ENCODE peak calls at places on chromosomes 2 and 18, in eight cellular contexts. L is NCI-H1417 treated with DMSO at 0.1 percent for 48 hours; E is cardiac fibroblast; U is pancreas; Y is erythroblast; B is HCT116; P is GM12865; H is stimulated activated CD4-positive, alpha-beta T cell treated with anti-CD3 and anti-CD28 coated beads, Interleukin-2, amount 100 ng/mL, for 48 hours. V is an unnamed sample.

GRCh38 chr18:67417864-67418523 is 98.5 kb downstream of the DSEL start:
- DNase-seq in L (no peak), E (peak), U (no peak), Y (peak), B (no peak), P (peak), H (peak), V (peak)

GRCh38 chr2:153739394-153739793 is 132.3 kb upstream of the GALNT13 start:
- DNase-seq in L (no peak), E (no peak), U (no peak), Y (no peak), B (no peak), P (no peak), H (no peak), V (no peak)

GRCh38 chr2:25595393-25595792 is 78.0 kb downstream of the DTNB start:
- DNase-seq in L (no peak), E (no peak), U (no peak), Y (no peak), B (no peak), P (no peak), H (no peak), V (no peak)

GRCh38 chr2:223865124-223865523 is 27.7 kb upstream of the AP1S3 start:
- DNase-seq in L (no peak), E (no peak), U (no peak), Y (no peak), B (no peak), P (no peak), H (no peak), V (no peak)

GRCh38 chr2:239669899-239670460 is 269.2 kb upstream of the HDAC4 start:
- DNase-seq in L (no peak), E (no peak), U (no peak), Y (no peak), B (no peak), P (no peak), H (no peak), V (no peak)

GRCh38 chr2:26175191-26175715 is 2.4 kb downstream of the GAREM2 start:
- DNase-seq in L (no peak), E (no peak), U (no peak), Y (no peak), B (no peak), P (no peak), H (no peak), V (no peak)

GRCh38 chr2:175690113-175690716 is 311.9 kb downstream of the LNPK start:
- DNase-seq in L (no peak), E (peak), U (no peak), Y (peak), B (peak), P (peak), H (peak), V (peak)

GRCh38 chr2:5694016-5694690 is 2.0 kb downstream of the SOX11 start:
- DNase-seq in L (no peak), E (no peak), U (no peak), Y (no peak), B (no peak), P (no peak), H (no peak), V (no peak)

GRCh38 chr2:177072069-177072468 is 140.5 kb upstream of the HNRNPA3 start:
- DNase-seq in L (no peak), E (no peak), U (no peak), Y (no peak), B (no peak), P (no peak), H (no peak), V (no peak)

GRCh38 chr2:25103287-25103871 is 61.5 kb downstream of the EFR3B start:
- DNase-seq in L (no peak), E (peak), U (no peak), Y (no peak), B (no peak), P (no peak), H (no peak), V (no peak)

GRCh38 chr2:164314148-164314547 is 307.1 kb downstream of the GRB14 start:
- DNase-seq in L (no peak), E (peak), U (no peak), Y (no peak), B (no peak), P (no peak), H (no peak), V (no peak)

GRCh38 chr18:58858591-58859468 is 5.8 kb upstream of the ZNF532 start:
- DNase-seq in L (no peak), E (peak), U (no peak), Y (peak), B (no peak), P (no peak), H (no peak), V (no peak)

GRCh38 chr2:69581774-69582581 is 61.6 kb downstream of the AAK1 start:
- DNase-seq in L (no peak), E (peak), U (peak), Y (peak), B (no peak), P (peak), H (no peak), V (no peak)

GRCh38 chr2:120978359-120979050 is 242.8 kb downstream of the GLI2 start:
- DNase-seq in L (no peak), E (no peak), U (no peak), Y (no peak), B (no peak), P (no peak), H (no peak), V (no peak)

GRCh38 chr2:33645861-33646260 is 46.8 kb upstream of the FAM98A start:
- DNase-seq in L (no peak), E (peak), U (no peak), Y (no peak), B (no peak), P (no peak), H (no peak), V (no peak)

GRCh38 chr18:23154823-23155517 is 19.7 kb downstream of the CABLES1 start:
- DNase-seq in L (no peak), E (no peak), U (no peak), Y (no peak), B (no peak), P (no peak), H (no peak), V (no peak)

GRCh38 chr2:854460-854859 is 96.2 kb upstream of the SNTG2 start:
- DNase-seq in L (no peak), E (peak), U (peak), Y (peak), B (peak), P (peak), H (peak), V (peak)

GRCh38 chr18:2955966-2956521 is 56.9 kb downstream of the LPIN2 start:
- DNase-seq in L (no peak), E (peak), U (no peak), Y (no peak), B (no peak), P (peak), H (no peak), V (no peak)

GRCh38 chr2:119142822-119143221 is 15.7 kb downstream of the C1QL2 start:
- DNase-seq in L (peak), E (no peak), U (peak), Y (no peak), B (no peak), P (no peak), H (no peak), V (no peak)

GRCh38 chr2:161913865-161914264 is 160.2 kb downstream of the DPP4 start:
- DNase-seq in L (no peak), E (peak), U (no peak), Y (no peak), B (peak), P (no peak), H (no peak), V (no peak)

GRCh38 chr2:218397502-218398436 is 1.9 kb upstream of the CTDSP1 start:
- DNase-seq in L (no peak), E (peak), U (peak), Y (peak), B (peak), P (peak), H (peak), V (peak)

GRCh38 chr2:150517951-150518680 is 30.6 kb upstream of the RND3 start:
- DNase-seq in L (no peak), E (peak), U (no peak), Y (no peak), B (no peak), P (no peak), H (no peak), V (no peak)

GRCh38 chr18:26868968-26869586 is 3.6 kb upstream of the AQP4 start:
- DNase-seq in L (no peak), E (peak), U (no peak), Y (no peak), B (no peak), P (no peak), H (no peak), V (no peak)

GRCh38 chr2:196987654-196988364 is 61.3 kb upstream of the PGAP1 start:
- DNase-seq in L (peak), E (peak), U (no peak), Y (peak), B (peak), P (peak), H (peak), V (peak)

GRCh38 chr18:38545071-38545470 is 979.5 kb upstream of the CELF4 start:
- DNase-seq in L (no peak), E (peak), U (no peak), Y (peak), B (no peak), P (peak), H (peak), V (no peak)

GRCh38 chr2:69755862-69756467 is 14.0 kb downstream of the ANXA4 start:
- DNase-seq in L (no peak), E (peak), U (no peak), Y (peak), B (peak), P (no peak), H (no peak), V (no peak)

V was measured in K562.